ENCODE peak calls at places on chromosomes 3 and 15, in seven cellular contexts. H is astrocyte of the spinal cord, S is neural progenitor cell, G is RWPE2, J is progenitor cell of endocrine pancreas, E is bronchial epithelial cell, P is keratinocyte. M is an unnamed sample.

GRCh38 chr3:45026957-45027356 is 854 bp downstream of the CLEC3B start:
- DNase-seq in J (no peak), H (peak; percentile 71), P (no peak), G (no peak), E (peak; percentile 31), S (no peak), M (no peak)

GRCh38 chr15:29924750-29925149 is 102.5 kb upstream of the TJP1 start:
- DNase-seq in G (peak; percentile 86), E (peak; percentile 74), S (peak; percentile 88), H (peak; percentile 66), J (peak; percentile 48), P (peak; percentile 77), M (no peak)

GRCh38 chr3:53740946-53741345 is 105.3 kb downstream of the CHDH start:
- DNase-seq in E (no peak), J (no peak), P (no peak), G (no peak), S (no peak), H (peak; percentile 47), M (no peak)

GRCh38 chr3:32975891-32976290 is 24.4 kb downstream of the CCR4 start:
- DNase-seq in P (no peak), H (no peak), S (no peak), J (no peak), G (no peak), E (no peak), M (no peak)

GRCh38 chr3:143811602-143812001 is 36.7 kb downstream of the SLC9A9 start:
- DNase-seq in E (no peak), H (no peak), G (no peak), J (no peak), S (no peak), P (no peak), M (no peak)

GRCh38 chr15:75924576-75924975 is 20.9 kb downstream of the FBXO22 start:
- DNase-seq in J (no peak), S (no peak), H (no peak), P (no peak), G (no peak), E (peak; percentile 71), M (no peak)

GRCh38 chr15:66955871-66956585 is 109.4 kb upstream of the SMAD3 start:
- DNase-seq in P (peak; percentile 56), S (no peak), H (peak; percentile 60), E (peak; percentile 97), J (no peak), G (peak; percentile 94), M (no peak)

GRCh38 chr3:94405258-94406035 is 342.6 kb downstream of the NSUN3 start:
- DNase-seq in P (no peak), S (no peak), J (no peak), G (no peak), H (peak; percentile 69), E (peak; percentile 3), M (no peak)

GRCh38 chr15:61051570-61052031 is 177.5 kb downstream of the RORA start:
- DNase-seq in J (no peak), G (no peak), E (peak; percentile 15), H (peak; percentile 80), S (peak; percentile 62), P (no peak), M (no peak)

GRCh38 chr3:23324745-23325144 is 121.6 kb downstream of the UBE2E2 start:
- DNase-seq in G (no peak), H (peak; percentile 67), P (no peak), S (no peak), E (peak; percentile 63), J (no peak), M (no peak)

GRCh38 chr3:79767194-79767952 is 425 bp downstream of the ROBO1 start:
- DNase-seq in J (no peak), G (no peak), E (no peak), P (no peak), S (peak; percentile 57), H (peak; percentile 52), M (no peak)

GRCh38 chr3:47870156-47870555 is 67.2 kb downstream of the DHX30 start:
- DNase-seq in H (no peak), J (no peak), E (no peak), P (no peak), S (no peak), G (no peak), M (no peak)
- TF ChIP-seq CTCF in H (peak; percentile 5), J (no peak), E (no peak), P (no peak), S (no peak), G (no peak), M (peak; percentile 13)

GRCh38 chr3:138348950-138349739 is 766 bp downstream of the MRAS start:
- DNase-seq in E (no peak), S (peak; percentile 50), G (no peak), P (no peak), J (no peak), H (peak; percentile 11), M (no peak)
- TF ChIP-seq CTCF in E (no peak), S (no peak), G (no peak), P (no peak), J (no peak), H (no peak), M (no peak)

GRCh38 chr3:131193671-131194291 is 167.1 kb downstream of the NEK11 start:
- DNase-seq in E (no peak), J (no peak), H (no peak), S (no peak), G (no peak), P (no peak), M (no peak)
- TF ChIP-seq CTCF in E (no peak), J (no peak), H (peak; percentile 7), S (peak; percentile 22), G (peak; percentile 17), P (no peak), M (peak; percentile 54)

DNA sequence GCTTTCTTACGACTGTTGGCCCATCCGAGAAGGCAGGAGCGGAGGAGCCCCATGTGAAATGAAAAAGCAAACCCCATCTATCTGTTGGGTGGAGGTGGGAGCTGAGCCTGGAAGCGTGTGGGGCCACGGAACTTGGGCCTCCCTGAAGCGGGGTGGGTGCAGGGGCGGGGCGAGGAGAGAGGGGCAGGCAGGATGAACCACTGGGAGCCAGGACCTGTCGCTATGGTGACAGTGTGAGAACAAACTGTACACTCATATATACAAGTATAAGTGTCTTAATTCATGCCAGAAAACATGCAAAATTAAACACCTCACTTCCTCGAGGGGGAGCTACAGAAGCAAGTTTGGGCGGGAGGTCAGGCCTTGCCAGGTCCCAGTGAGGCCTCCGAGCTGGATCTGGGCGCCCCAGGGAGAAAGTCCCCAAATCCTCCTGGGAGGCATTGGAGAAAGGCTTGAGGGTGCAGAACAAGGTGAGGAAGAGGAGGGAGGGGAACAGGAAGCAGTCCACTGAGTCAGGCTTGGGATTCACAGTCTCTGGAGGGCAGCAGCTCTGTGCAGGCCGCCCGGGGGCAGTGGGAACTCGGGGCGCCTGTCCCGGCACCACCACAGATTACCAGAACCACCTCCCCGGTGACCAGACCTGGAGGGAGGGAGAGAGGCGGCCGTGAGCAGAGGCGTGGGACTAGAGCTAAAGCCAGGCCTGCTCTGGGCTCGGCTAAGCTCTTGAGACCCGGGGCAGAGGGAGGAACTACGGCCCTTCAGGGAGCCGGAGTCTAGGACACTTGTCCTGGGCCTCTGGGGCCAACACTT is 34.8 kb downstream of the RBPMS2 start:
- DNase-seq in H (peak; percentile 47), G (no peak), J (no peak), E (peak; percentile 66), P (peak; percentile 35), S (no peak), M (no peak)
- TF ChIP-seq CTCF in H (peak; percentile 20), G (peak; percentile 21), J (no peak), E (peak; percentile 28), P (peak; percentile 55), S (peak; percentile 17), M (peak; percentile 57)

DNA sequence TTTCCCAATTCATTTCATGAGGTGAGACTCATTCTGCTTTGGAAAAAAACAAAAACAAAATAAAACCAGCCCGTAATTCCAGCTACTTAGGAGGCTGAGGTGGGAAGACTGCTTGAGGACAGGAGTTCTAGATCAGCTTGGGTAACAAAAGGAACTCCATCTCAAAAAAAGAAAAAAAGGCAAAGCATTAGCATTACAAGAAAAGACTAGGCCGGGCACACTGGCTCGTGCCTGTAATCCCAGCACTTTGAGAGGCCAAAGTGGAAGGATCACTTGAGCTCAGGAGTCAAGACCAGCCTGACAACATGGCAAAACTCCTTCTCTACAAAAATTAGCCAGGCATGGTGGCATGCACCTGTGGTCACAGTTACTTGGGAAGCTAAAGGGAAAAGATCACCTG is 33.9 kb downstream of the TRPM7 start:
- DNase-seq in G (no peak), H (no peak), S (no peak), J (no peak), P (no peak), E (no peak), M (no peak)
- TF ChIP-seq CTCF in G (no peak), H (no peak), S (no peak), J (no peak), P (no peak), E (no peak), M (no peak)

GRCh38 chr3:67561995-67562394 is 92.4 kb downstream of the SUCLG2 start:
- DNase-seq in P (no peak), E (no peak), S (no peak), J (no peak), H (no peak), G (no peak), M (no peak)

GRCh38 chr3:67564008-67564407 is 90.4 kb downstream of the SUCLG2 start:
- DNase-seq in J (no peak), H (no peak), P (no peak), S (no peak), G (no peak), E (no peak), M (no peak)

GRCh38 chr3:67559029-67559605 is 95.3 kb downstream of the SUCLG2 start:
- DNase-seq in G (no peak), S (no peak), P (no peak), H (no peak), J (no peak), E (no peak), M (no peak)

DNA sequence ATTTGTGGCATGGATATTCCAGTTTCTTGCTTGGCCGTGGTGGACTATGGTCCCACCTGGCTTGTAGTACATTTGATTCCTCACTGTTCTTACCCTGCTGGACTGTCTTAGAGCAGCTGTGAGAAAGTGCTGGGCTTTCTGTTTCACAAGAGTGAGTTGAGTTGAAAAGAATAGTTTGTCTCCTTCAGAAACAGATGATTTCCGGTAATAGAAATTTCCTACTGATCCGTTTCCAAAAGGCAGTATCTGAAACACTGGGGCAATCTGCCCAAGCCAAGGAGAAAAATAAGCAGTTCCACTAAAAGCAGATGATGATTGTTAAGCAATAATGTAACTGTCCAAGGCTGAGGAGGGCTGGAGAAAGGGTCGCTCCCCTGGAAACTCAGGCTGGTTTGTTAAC is 96.0 kb downstream of the SUCLG2 start:
- DNase-seq in J (no peak), H (peak; percentile 22), G (no peak), E (no peak), S (no peak), P (no peak), M (no peak)
- TF ChIP-seq CTCF in J (no peak), H (no peak), G (no peak), E (no peak), S (no peak), P (no peak), M (no peak)

GRCh38 chr3:11818033-11818432 is 28.7 kb downstream of the TAMM41 start:
- DNase-seq in J (no peak), S (no peak), E (peak; percentile 97), G (no peak), P (peak; percentile 70), H (peak; percentile 10), M (no peak)
- TF ChIP-seq CTCF in J (no peak), S (no peak), E (no peak), G (no peak), P (peak; percentile 12), H (no peak), M (no peak)

M was measured in chondrocyte.